ENCODE peak calls at places on chromosome 4, in seven cellular contexts. One of them, this sample, is unnamed.

GRCh38 chr4:182137343-182137742 is 105.9 kb upstream of the TENM3 start:
- DNase-seq in breast epithelium: no peak
- DNase-seq in thoracic aorta: no peak
- DNase-seq in suprapubic skin: no peak
- DNase-seq in HepG2: no peak
- DNase-seq in mammary epithelial cell: no peak
- DNase-seq in psoas muscle: no peak
- DNase-seq in this sample: no peak

GRCh38 chr4:178556796-178557195 is 1114.6 kb upstream of the AGA start:
- DNase-seq in breast epithelium: no peak
- DNase-seq in thoracic aorta: no peak
- DNase-seq in suprapubic skin: no peak
- DNase-seq in HepG2: peak; percentile 21
- DNase-seq in mammary epithelial cell: no peak
- DNase-seq in psoas muscle: no peak
- DNase-seq in this sample: no peak

GRCh38 chr4:189771696-189772361 is 168.8 kb upstream of the FRG1 start:
- DNase-seq in breast epithelium: no peak
- DNase-seq in thoracic aorta: no peak
- DNase-seq in suprapubic skin: no peak
- DNase-seq in HepG2: no peak
- DNase-seq in mammary epithelial cell: peak; percentile 31
- DNase-seq in psoas muscle: no peak
- DNase-seq in this sample: no peak

GRCh38 chr4:13547563-13548041 is 3.3 kb upstream of the NKX3-2 start:
- DNase-seq in breast epithelium: no peak
- DNase-seq in thoracic aorta: no peak
- DNase-seq in suprapubic skin: no peak
- DNase-seq in HepG2: no peak
- DNase-seq in mammary epithelial cell: no peak
- DNase-seq in psoas muscle: no peak
- DNase-seq in this sample: no peak

GRCh38 chr4:104728380-104729122 is 233.9 kb upstream of the CXXC4 start:
- DNase-seq in breast epithelium: no peak
- DNase-seq in thoracic aorta: no peak
- DNase-seq in suprapubic skin: no peak
- DNase-seq in HepG2: peak; percentile 85
- DNase-seq in mammary epithelial cell: peak; percentile 98
- DNase-seq in psoas muscle: no peak
- DNase-seq in this sample: no peak

GRCh38 chr4:17614416-17615299 is at the start of gene MED28:
- DNase-seq in breast epithelium: peak; percentile 95
- DNase-seq in thoracic aorta: peak; percentile 94
- DNase-seq in suprapubic skin: peak; percentile 99
- DNase-seq in HepG2: peak; percentile 93
- DNase-seq in mammary epithelial cell: peak; percentile 89
- DNase-seq in psoas muscle: peak; percentile 98
- DNase-seq in this sample: peak; percentile 95

GRCh38 chr4:70425306-70425705 is 27.6 kb downstream of the OPRPN start:
- DNase-seq in breast epithelium: no peak
- DNase-seq in thoracic aorta: no peak
- DNase-seq in suprapubic skin: no peak
- DNase-seq in HepG2: no peak
- DNase-seq in mammary epithelial cell: no peak
- DNase-seq in psoas muscle: no peak
- DNase-seq in this sample: no peak

GRCh38 chr4:20618010-20618409 is 82.2 kb upstream of the PACRGL start:
- DNase-seq in breast epithelium: no peak
- DNase-seq in thoracic aorta: no peak
- DNase-seq in suprapubic skin: no peak
- DNase-seq in HepG2: no peak
- DNase-seq in mammary epithelial cell: no peak
- DNase-seq in psoas muscle: peak; percentile 54
- DNase-seq in this sample: no peak

GRCh38 chr4:189187531-189188052 is 753.1 kb upstream of the FRG1 start:
- DNase-seq in breast epithelium: no peak
- DNase-seq in thoracic aorta: no peak
- DNase-seq in suprapubic skin: no peak
- DNase-seq in HepG2: no peak
- DNase-seq in mammary epithelial cell: no peak
- DNase-seq in psoas muscle: no peak
- DNase-seq in this sample: no peak

GRCh38 chr4:121696641-121697461 is at the start of gene ANXA5:
- DNase-seq in breast epithelium: peak; percentile 84
- DNase-seq in thoracic aorta: peak; percentile 46
- DNase-seq in suprapubic skin: peak; percentile 92
- DNase-seq in HepG2: peak; percentile 63
- DNase-seq in mammary epithelial cell: peak; percentile 86
- DNase-seq in psoas muscle: peak; percentile 96
- DNase-seq in this sample: peak; percentile 92

GRCh38 chr4:15294202-15294601 is 133.6 kb upstream of the C1QTNF7 start:
- DNase-seq in breast epithelium: no peak
- DNase-seq in thoracic aorta: no peak
- DNase-seq in suprapubic skin: no peak
- DNase-seq in HepG2: no peak
- DNase-seq in mammary epithelial cell: no peak
- DNase-seq in psoas muscle: no peak
- DNase-seq in this sample: no peak

GRCh38 chr4:184422378-184422777 is 52.0 kb downstream of the IRF2 start:
- DNase-seq in breast epithelium: no peak
- DNase-seq in thoracic aorta: no peak
- DNase-seq in suprapubic skin: no peak
- DNase-seq in HepG2: no peak
- DNase-seq in mammary epithelial cell: no peak
- DNase-seq in psoas muscle: no peak
- DNase-seq in this sample: no peak
- H3K36me3 ChIP-seq in breast epithelium: no peaks in the 10 kb centered on the region
- H3K36me3 ChIP-seq in thoracic aorta: peaks cover 9% of the 10 kb centered on the region
- H3K36me3 ChIP-seq in suprapubic skin: peaks cover 35% of the 10 kb centered on the region
- H3K36me3 ChIP-seq in HepG2: peaks cover 20% of the 10 kb centered on the region
- H3K36me3 ChIP-seq in mammary epithelial cell: no peaks in the 10 kb centered on the region
- H3K36me3 ChIP-seq in psoas muscle: peaks cover 59% of the 10 kb centered on the region
- H3K36me3 ChIP-seq in this sample: no peaks in the 10 kb centered on the region

GRCh38 chr4:165537028-165537648 is 158.3 kb downstream of the CPE start:
- DNase-seq in breast epithelium: no peak
- DNase-seq in thoracic aorta: no peak
- DNase-seq in suprapubic skin: no peak
- DNase-seq in HepG2: peak; percentile 40
- DNase-seq in mammary epithelial cell: peak; percentile 37
- DNase-seq in psoas muscle: no peak
- DNase-seq in this sample: no peak
- TF ChIP-seq CTCF in breast epithelium: peak; percentile 68
- TF ChIP-seq CTCF in thoracic aorta: peak; percentile 80
- TF ChIP-seq CTCF in suprapubic skin: peak; percentile 47
- TF ChIP-seq CTCF in HepG2: peak; percentile 74
- TF ChIP-seq CTCF in mammary epithelial cell: peak; percentile 56
- TF ChIP-seq CTCF in psoas muscle: peak; percentile 80
- TF ChIP-seq CTCF in this sample: peak; percentile 26

DNA sequence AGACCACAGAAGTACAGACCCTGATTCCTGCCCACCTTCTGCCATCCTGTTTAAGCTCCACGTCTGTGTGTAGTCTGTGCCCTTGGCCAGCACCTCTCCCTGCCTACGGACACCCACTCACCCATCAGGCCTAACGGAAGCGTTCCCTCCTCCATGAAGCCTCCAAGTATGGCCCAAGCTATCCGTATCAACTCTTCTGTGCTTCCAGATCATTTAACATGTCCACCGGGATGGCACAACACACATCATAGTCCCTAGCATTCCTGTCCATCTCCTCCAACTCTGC is 11.7 kb downstream of the WDR1 start:
- DNase-seq in breast epithelium: no peak
- DNase-seq in thoracic aorta: no peak
- DNase-seq in suprapubic skin: no peak
- DNase-seq in HepG2: no peak
- DNase-seq in mammary epithelial cell: no peak
- DNase-seq in psoas muscle: no peak
- DNase-seq in this sample: no peak
- H3K36me3 ChIP-seq in breast epithelium: no peaks in the 10 kb centered on the region
- H3K36me3 ChIP-seq in thoracic aorta: peaks cover 8% of the 10 kb centered on the region
- H3K36me3 ChIP-seq in suprapubic skin: peaks cover 26% of the 10 kb centered on the region
- H3K36me3 ChIP-seq in HepG2: peaks cover 34% of the 10 kb centered on the region
- H3K36me3 ChIP-seq in mammary epithelial cell: peaks cover 35% of the 10 kb centered on the region
- H3K36me3 ChIP-seq in psoas muscle: peaks cover 21% of the 10 kb centered on the region
- H3K36me3 ChIP-seq in this sample: no peaks in the 10 kb centered on the region

GRCh38 chr4:168584321-168584771 is 87.5 kb downstream of the PALLD start:
- DNase-seq in breast epithelium: no peak
- DNase-seq in thoracic aorta: no peak
- DNase-seq in suprapubic skin: no peak
- DNase-seq in HepG2: no peak
- DNase-seq in mammary epithelial cell: peak; percentile 78
- DNase-seq in psoas muscle: no peak
- DNase-seq in this sample: no peak
- TF ChIP-seq CTCF in breast epithelium: no peak
- TF ChIP-seq CTCF in thoracic aorta: no peak
- TF ChIP-seq CTCF in suprapubic skin: no peak
- TF ChIP-seq CTCF in HepG2: no peak
- TF ChIP-seq CTCF in mammary epithelial cell: no peak
- TF ChIP-seq CTCF in psoas muscle: no peak
- TF ChIP-seq CTCF in this sample: no peak

GRCh38 chr4:184793735-184794355 is 31.9 kb downstream of the ACSL1 start:
- DNase-seq in breast epithelium: no peak
- DNase-seq in thoracic aorta: no peak
- DNase-seq in suprapubic skin: no peak
- DNase-seq in HepG2: no peak
- DNase-seq in mammary epithelial cell: no peak
- DNase-seq in psoas muscle: no peak
- DNase-seq in this sample: no peak

GRCh38 chr4:184794470-184794869 is 31.3 kb downstream of the ACSL1 start:
- DNase-seq in breast epithelium: no peak
- DNase-seq in thoracic aorta: no peak
- DNase-seq in suprapubic skin: no peak
- DNase-seq in HepG2: no peak
- DNase-seq in mammary epithelial cell: no peak
- DNase-seq in psoas muscle: no peak
- DNase-seq in this sample: no peak

GRCh38 chr4:184792950-184793555 is 32.7 kb downstream of the ACSL1 start:
- DNase-seq in breast epithelium: no peak
- DNase-seq in thoracic aorta: no peak
- DNase-seq in suprapubic skin: no peak
- DNase-seq in HepG2: peak; percentile 9
- DNase-seq in mammary epithelial cell: peak; percentile 96
- DNase-seq in psoas muscle: no peak
- DNase-seq in this sample: no peak

GRCh38 chr4:184795214-184795844 is 30.4 kb downstream of the ACSL1 start:
- DNase-seq in breast epithelium: no peak
- DNase-seq in thoracic aorta: no peak
- DNase-seq in suprapubic skin: no peak
- DNase-seq in HepG2: no peak
- DNase-seq in mammary epithelial cell: no peak
- DNase-seq in psoas muscle: no peak
- DNase-seq in this sample: no peak

DNA sequence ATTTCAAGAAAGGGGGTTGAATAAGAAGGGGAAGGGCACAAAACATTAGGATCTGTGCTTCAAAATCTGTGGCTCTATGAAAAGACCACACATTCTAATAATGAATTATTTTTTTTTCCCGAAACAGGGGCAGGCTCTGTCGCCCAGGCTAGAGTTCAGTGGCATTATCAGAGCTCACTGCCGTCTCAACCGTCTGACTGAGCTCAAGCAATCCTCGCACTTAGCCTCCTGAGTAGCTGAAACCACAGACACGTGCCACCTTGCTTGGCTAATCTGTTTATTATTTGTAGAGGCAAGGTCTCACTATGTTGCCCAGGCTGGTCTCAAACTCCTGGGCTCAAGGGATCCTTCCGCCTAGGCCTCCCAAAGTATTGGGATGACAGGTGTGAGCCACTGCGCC is 33.4 kb downstream of the ACSL1 start:
- DNase-seq in breast epithelium: no peak
- DNase-seq in thoracic aorta: no peak
- DNase-seq in suprapubic skin: no peak
- DNase-seq in HepG2: no peak
- DNase-seq in mammary epithelial cell: no peak
- DNase-seq in psoas muscle: no peak
- DNase-seq in this sample: no peak
- H3K36me3 ChIP-seq in breast epithelium: no peaks in the 10 kb centered on the region
- H3K36me3 ChIP-seq in thoracic aorta: peaks cover 8% of the 10 kb centered on the region
- H3K36me3 ChIP-seq in suprapubic skin: peaks cover 31% of the 10 kb centered on the region
- H3K36me3 ChIP-seq in HepG2: no peaks in the 10 kb centered on the region
- H3K36me3 ChIP-seq in mammary epithelial cell: peaks cover 5% of the 10 kb centered on the region
- H3K36me3 ChIP-seq in psoas muscle: peaks cover 60% of the 10 kb centered on the region
- H3K36me3 ChIP-seq in this sample: no peaks in the 10 kb centered on the region

DNA sequence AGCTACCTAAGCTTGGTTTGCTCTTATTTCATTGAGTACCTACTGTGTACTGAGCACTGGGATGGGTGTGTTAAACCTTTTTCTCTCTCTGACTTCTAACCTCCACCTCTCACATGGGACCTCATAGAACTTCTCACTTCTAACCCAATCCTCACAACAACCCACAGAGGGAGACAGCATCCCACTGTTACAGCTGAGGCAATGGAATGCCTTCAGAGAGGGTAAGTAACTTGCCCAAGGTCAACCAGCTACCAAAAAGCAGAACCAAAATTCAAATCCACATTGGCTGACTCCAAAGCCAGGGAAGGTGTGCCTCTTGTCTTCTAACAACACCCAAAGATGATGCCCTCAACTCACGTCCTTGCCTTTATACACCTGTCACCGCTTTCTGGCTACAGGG is 5.4 kb downstream of the SEL1L3 start:
- DNase-seq in breast epithelium: no peak
- DNase-seq in thoracic aorta: no peak
- DNase-seq in suprapubic skin: no peak
- DNase-seq in HepG2: no peak
- DNase-seq in mammary epithelial cell: no peak
- DNase-seq in psoas muscle: no peak
- DNase-seq in this sample: no peak
- TF ChIP-seq CTCF in breast epithelium: no peak
- TF ChIP-seq CTCF in thoracic aorta: no peak
- TF ChIP-seq CTCF in suprapubic skin: no peak
- TF ChIP-seq CTCF in HepG2: no peak
- TF ChIP-seq CTCF in mammary epithelial cell: peak; percentile 19
- TF ChIP-seq CTCF in psoas muscle: no peak
- TF ChIP-seq CTCF in this sample: no peak

GRCh38 chr4:25821267-25821666 is 41.5 kb downstream of the SEL1L3 start:
- DNase-seq in breast epithelium: no peak
- DNase-seq in thoracic aorta: no peak
- DNase-seq in suprapubic skin: no peak
- DNase-seq in HepG2: no peak
- DNase-seq in mammary epithelial cell: no peak
- DNase-seq in psoas muscle: no peak
- DNase-seq in this sample: no peak
- H3K36me3 ChIP-seq in breast epithelium: no peaks in the 10 kb centered on the region
- H3K36me3 ChIP-seq in thoracic aorta: no peaks in the 10 kb centered on the region
- H3K36me3 ChIP-seq in suprapubic skin: no peaks in the 10 kb centered on the region
- H3K36me3 ChIP-seq in HepG2: no peaks in the 10 kb centered on the region
- H3K36me3 ChIP-seq in mammary epithelial cell: no peaks in the 10 kb centered on the region
- H3K36me3 ChIP-seq in psoas muscle: peaks cover 4% of the 10 kb centered on the region
- H3K36me3 ChIP-seq in this sample: no peaks in the 10 kb centered on the region

GRCh38 chr4:153084939-153085630 is 119.2 kb upstream of the TRIM2 start:
- DNase-seq in breast epithelium: peak; percentile 83
- DNase-seq in thoracic aorta: no peak
- DNase-seq in suprapubic skin: peak; percentile 90
- DNase-seq in HepG2: no peak
- DNase-seq in mammary epithelial cell: peak; percentile 74
- DNase-seq in psoas muscle: peak; percentile 83
- DNase-seq in this sample: peak; percentile 84
- TF ChIP-seq CTCF in breast epithelium: peak; percentile 92
- TF ChIP-seq CTCF in thoracic aorta: peak; percentile 94
- TF ChIP-seq CTCF in suprapubic skin: peak; percentile 93
- TF ChIP-seq CTCF in HepG2: peak; percentile 90
- TF ChIP-seq CTCF in mammary epithelial cell: peak; percentile 92
- TF ChIP-seq CTCF in psoas muscle: peak; percentile 89
- TF ChIP-seq CTCF in this sample: peak; percentile 93

GRCh38 chr4:158157412-158157811 is 15.4 kb downstream of the GASK1B start:
- DNase-seq in breast epithelium: no peak
- DNase-seq in thoracic aorta: no peak
- DNase-seq in suprapubic skin: no peak
- DNase-seq in HepG2: peak; percentile 7
- DNase-seq in mammary epithelial cell: no peak
- DNase-seq in psoas muscle: no peak
- DNase-seq in this sample: no peak
- H3K36me3 ChIP-seq in breast epithelium: no peaks in the 10 kb centered on the region
- H3K36me3 ChIP-seq in thoracic aorta: peaks cover 11% of the 10 kb centered on the region
- H3K36me3 ChIP-seq in suprapubic skin: no peaks in the 10 kb centered on the region
- H3K36me3 ChIP-seq in HepG2: peaks cover 6% of the 10 kb centered on the region
- H3K36me3 ChIP-seq in mammary epithelial cell: peaks cover 3% of the 10 kb centered on the region
- H3K36me3 ChIP-seq in psoas muscle: no peaks in the 10 kb centered on the region
- H3K36me3 ChIP-seq in this sample: no peaks in the 10 kb centered on the region

This sample was measured in mucosa of descending colon.